ENCODE peak calls at places on chromosomes 2 and 18, in seven cellular contexts. Z, T, M, C, U, K and D are unnamed samples.

GRCh38 chr2:98085649-98086048 is 1.3 kb upstream of the VWA3B start:
- DNase-seq in U (no peak), M (no peak), T (peak; percentile 63), K (no peak), Z (no peak), C (no peak), D (no peak)

GRCh38 chr2:238125127-238125885 is 13.2 kb upstream of the KLHL30 start:
- DNase-seq in C (no peak), U (no peak), Z (no peak), T (no peak), K (no peak), M (no peak), D (no peak)

GRCh38 chr2:108073425-108074072 is 87.2 kb downstream of the SLC5A7 start:
- DNase-seq in K (no peak), C (no peak), U (no peak), T (no peak), Z (no peak), M (no peak), D (no peak)

GRCh38 chr2:33812707-33813106 is 213.6 kb upstream of the FAM98A start:
- DNase-seq in U (no peak), K (no peak), M (no peak), Z (peak; percentile 6), T (no peak), C (peak; percentile 15), D (no peak)

GRCh38 chr2:20213651-20214565 is 11.0 kb downstream of the SDC1 start:
- DNase-seq in U (no peak), C (no peak), K (peak; percentile 93), T (no peak), Z (no peak), M (no peak), D (no peak)

GRCh38 chr18:44803019-44803650 is 122.4 kb downstream of the SETBP1 start:
- DNase-seq in K (peak; percentile 15), M (no peak), Z (peak; percentile 51), T (peak; percentile 78), C (peak; percentile 75), U (no peak), D (no peak)

GRCh38 chr2:127558911-127559310 is 23.4 kb downstream of the MYO7B start:
- DNase-seq in Z (no peak), U (no peak), T (no peak), M (no peak), K (no peak), C (no peak), D (no peak)

GRCh38 chr2:155315768-155316167 is 617.3 kb downstream of the KCNJ3 start:
- DNase-seq in Z (no peak), K (no peak), U (no peak), T (no peak), C (no peak), M (no peak), D (no peak)

GRCh38 chr18:70422061-70422965 is 133.5 kb downstream of the SOCS6 start:
- DNase-seq in T (peak; percentile 75), Z (peak; percentile 67), M (peak; percentile 99), K (peak; percentile 35), C (peak; percentile 98), U (no peak), D (no peak)

GRCh38 chr2:207131634-207132418 is 33.9 kb downstream of the KLF7 start:
- DNase-seq in Z (no peak), K (no peak), C (no peak), M (peak; percentile 71), T (no peak), U (no peak), D (no peak)

GRCh38 chr2:26577442-26578433 is 63.4 kb downstream of the CIB4 start:
- DNase-seq in K (peak; percentile 35), M (peak; percentile 59), T (peak; percentile 61), Z (peak; percentile 75), C (peak; percentile 45), U (peak; percentile 89), D (peak; percentile 43)

GRCh38 chr2:23745726-23746105 is 181.2 kb downstream of the ATAD2B start:
- DNase-seq in K (no peak), T (no peak), M (peak; percentile 50), U (no peak), Z (no peak), C (peak; percentile 19), D (no peak)

GRCh38 chr2:95049961-95050360 is 24.5 kb downstream of the MAL start:
- DNase-seq in M (no peak), Z (no peak), K (no peak), T (no peak), U (no peak), C (no peak), D (no peak)

GRCh38 chr18:12679183-12679786 is 21.4 kb upstream of the SPIRE1 start:
- DNase-seq in U (no peak), T (peak; percentile 29), C (peak; percentile 44), M (peak; percentile 82), Z (peak; percentile 11), K (no peak), D (no peak)

GRCh38 chr2:64273524-64274398 is 129.5 kb upstream of the PELI1 start:
- DNase-seq in M (peak; percentile 75), T (peak; percentile 77), U (no peak), Z (peak; percentile 94), C (peak; percentile 95), K (peak; percentile 25), D (no peak)

GRCh38 chr2:64274399-64275173 is 130.4 kb upstream of the PELI1 start:
- DNase-seq in T (no peak), K (no peak), U (no peak), M (no peak), Z (no peak), C (peak; percentile 56), D (no peak)

GRCh38 chr2:64275174-64275466 is 130.9 kb upstream of the PELI1 start:
- DNase-seq in Z (no peak), K (no peak), U (no peak), M (no peak), C (no peak), T (no peak), D (no peak)

GRCh38 chr2:64276417-64277095 is 132.3 kb upstream of the PELI1 start:
- DNase-seq in U (peak; percentile 35), C (peak; percentile 67), T (no peak), Z (peak; percentile 93), K (no peak), M (peak; percentile 42), D (peak; percentile 55)

GRCh38 chr2:64277101-64277849 is 133.1 kb upstream of the PELI1 start:
- DNase-seq in Z (peak; percentile 85), M (no peak), C (peak; percentile 54), T (no peak), U (no peak), K (no peak), D (no peak)
- H3K9ac ChIP-seq in Z (no peak overlapping the region), M (no peak overlapping the region), C (no peak overlapping the region), T (no peak overlapping the region), U (no peak overlapping the region), K (no peak overlapping the region), D (no peak overlapping the region)

DNA sequence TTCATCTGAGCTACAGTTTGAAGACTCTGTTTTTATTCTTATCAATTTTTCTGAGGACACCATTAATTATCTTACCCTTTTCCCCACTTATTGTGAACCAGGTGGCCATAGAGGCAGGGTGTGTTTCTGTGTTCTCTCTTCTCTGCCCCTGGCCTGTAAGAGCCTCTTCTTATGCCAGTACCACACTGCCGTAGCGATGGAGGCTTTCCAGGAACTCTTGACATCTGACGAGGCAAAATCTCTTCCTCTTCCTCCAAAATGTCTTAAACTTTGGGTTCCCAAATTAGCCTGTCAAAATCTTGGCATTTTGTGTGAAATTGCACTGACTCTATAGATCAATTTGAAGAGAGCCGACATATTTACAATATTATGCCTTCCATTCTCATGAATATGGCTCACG is 3.2 kb downstream of the SP140L start:
- DNase-seq in Z (no peak), K (no peak), U (no peak), T (no peak), M (no peak), C (no peak), D (no peak)
- H3K4me1 ChIP-seq in Z (no peaks in the 10 kb centered on the region), K (peaks cover 38% of the 10 kb centered on the region), U (no peaks in the 10 kb centered on the region), T (no peaks in the 10 kb centered on the region), M (peaks cover 17% of the 10 kb centered on the region), C (no peaks in the 10 kb centered on the region), D (no peaks in the 10 kb centered on the region)

DNA sequence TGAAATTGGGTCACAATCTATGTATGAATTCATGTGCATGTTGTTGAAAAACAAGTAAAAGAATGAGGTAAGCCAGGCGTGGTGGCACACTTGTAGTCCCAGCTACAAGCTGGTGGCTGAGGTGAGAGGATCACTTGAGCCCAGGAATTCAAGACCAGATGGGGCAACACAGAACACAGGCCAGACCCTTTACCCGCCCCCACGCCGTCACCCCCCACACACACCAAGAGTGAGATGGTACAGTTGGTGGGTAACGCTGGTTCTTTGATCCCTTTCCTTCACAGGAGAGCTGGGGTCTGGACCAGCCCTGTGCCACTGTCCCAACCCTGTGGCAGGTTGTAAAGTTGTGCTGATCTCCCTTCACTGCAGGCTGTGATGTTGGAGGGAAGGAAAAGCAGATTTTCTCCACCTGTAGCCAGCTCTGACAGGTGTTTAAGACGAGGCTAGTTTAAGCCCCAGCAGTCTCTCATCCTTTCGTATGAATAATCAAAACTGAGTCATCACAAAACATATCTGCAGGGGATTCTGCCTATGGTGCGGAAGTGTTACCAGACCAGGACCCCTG is 13.6 kb downstream of the B3GNT2 start:
- DNase-seq in T (no peak), C (no peak), Z (no peak), K (no peak), U (no peak), M (no peak), D (no peak)
- H3K9ac ChIP-seq in T (no peak overlapping the region), C (no peak overlapping the region), Z (no peak overlapping the region), K (no peak overlapping the region), U (no peak overlapping the region), M (no peak overlapping the region), D (no peak overlapping the region)

GRCh38 chr2:121283670-121284245 is 1.2 kb downstream of the TFCP2L1 start:
- DNase-seq in U (no peak), Z (peak; percentile 19), T (peak; percentile 35), K (no peak), M (no peak), C (no peak), D (no peak)

GRCh38 chr2:121284424-121285076 is 452 bp downstream of the TFCP2L1 start:
- DNase-seq in K (no peak), Z (peak; percentile 19), T (peak; percentile 41), U (peak; percentile 36), M (no peak), C (no peak), D (no peak)

GRCh38 chr2:121281694-121282093 is 3.3 kb downstream of the TFCP2L1 start:
- DNase-seq in K (no peak), C (no peak), U (no peak), T (no peak), Z (no peak), M (no peak), D (no peak)

GRCh38 chr2:121281107-121281506 is 3.9 kb downstream of the TFCP2L1 start:
- DNase-seq in K (no peak), M (no peak), T (no peak), Z (no peak), U (no peak), C (no peak), D (no peak)

GRCh38 chr2:121282800-121283382 is 2.1 kb downstream of the TFCP2L1 start:
- DNase-seq in T (peak; percentile 80), K (peak; percentile 27), Z (no peak), C (no peak), U (no peak), M (no peak), D (no peak)
- H3K4me1 ChIP-seq in T (no peaks in the 10 kb centered on the region), K (peaks cover 43% of the 10 kb centered on the region), Z (no peaks in the 10 kb centered on the region), C (no peaks in the 10 kb centered on the region), U (no peaks in the 10 kb centered on the region), M (no peaks in the 10 kb centered on the region), D (peaks cover 8% of the 10 kb centered on the region)

GRCh38 chr2:176582990-176583481 is 313.8 kb downstream of the MTX2 start:
- DNase-seq in T (no peak), K (peak; percentile 9), U (no peak), C (peak; percentile 99), M (peak; percentile 92), Z (peak; percentile 76), D (peak; percentile 11)
- H3K9ac ChIP-seq in T (no peak overlapping the region), K (no peak overlapping the region), U (no peak overlapping the region), C (no peak overlapping the region), M (peak overlapping the region; percentile 81), Z (no peak overlapping the region), D (no peak overlapping the region)

GRCh38 chr2:240469747-240470146 is 34.3 kb downstream of the GPC1 start:
- DNase-seq in U (no peak), C (no peak), Z (no peak), M (no peak), K (no peak), T (no peak), D (no peak)
- H3K4me1 ChIP-seq in U (no peaks in the 10 kb centered on the region), C (no peaks in the 10 kb centered on the region), Z (no peaks in the 10 kb centered on the region), M (no peaks in the 10 kb centered on the region), K (peaks cover 12% of the 10 kb centered on the region), T (no peaks in the 10 kb centered on the region), D (peaks cover 20% of the 10 kb centered on the region)